ENCODE peak calls at places on chromosomes 16 and 17, in four cellular contexts. One of them, this sample, is unnamed.

GRCh38 chr17:2693561-2694380 is 17.8 kb downstream of the CLUH start:
- DNase-seq in NCI-H510A treated with DMSO at 0.1 percent for 48 hours: no peak
- DNase-seq in Caki2: no peak
- DNase-seq in GM12865: no peak
- DNase-seq in this sample: no peak

GRCh38 chr16:88902744-88903143 is 36.3 kb upstream of the PABPN1L start:
- DNase-seq in NCI-H510A treated with DMSO at 0.1 percent for 48 hours: no peak
- DNase-seq in Caki2: no peak
- DNase-seq in GM12865: no peak
- DNase-seq in this sample: no peak

GRCh38 chr16:9099131-9099625 is 7.7 kb downstream of the HAPSTR1 start:
- DNase-seq in NCI-H510A treated with DMSO at 0.1 percent for 48 hours: no peak
- DNase-seq in Caki2: peak
- DNase-seq in GM12865: peak
- DNase-seq in this sample: peak

GRCh38 chr17:44198721-44199552 is 747 bp downstream of the ATXN7L3 start:
- DNase-seq in NCI-H510A treated with DMSO at 0.1 percent for 48 hours: peak
- DNase-seq in Caki2: no peak
- DNase-seq in GM12865: peak
- DNase-seq in this sample: peak

GRCh38 chr17:5757306-5757907 is 173.1 kb upstream of the NLRP1 start:
- DNase-seq in NCI-H510A treated with DMSO at 0.1 percent for 48 hours: no peak
- DNase-seq in Caki2: peak
- DNase-seq in GM12865: no peak
- DNase-seq in this sample: no peak

GRCh38 chr17:5203178-5203907 is 11.7 kb upstream of the ZNF594 start:
- DNase-seq in NCI-H510A treated with DMSO at 0.1 percent for 48 hours: no peak
- DNase-seq in Caki2: no peak
- DNase-seq in GM12865: no peak
- DNase-seq in this sample: peak

GRCh38 chr17:4972322-4972721 is 4.7 kb upstream of the SPAG7 start:
- DNase-seq in NCI-H510A treated with DMSO at 0.1 percent for 48 hours: no peak
- DNase-seq in Caki2: no peak
- DNase-seq in GM12865: no peak
- DNase-seq in this sample: no peak

GRCh38 chr17:81684442-81684911 is 666 bp downstream of the HGS start:
- DNase-seq in NCI-H510A treated with DMSO at 0.1 percent for 48 hours: no peak
- DNase-seq in Caki2: no peak
- DNase-seq in GM12865: no peak
- DNase-seq in this sample: peak

GRCh38 chr17:79951361-79952264 is 84.1 kb downstream of the TBC1D16 start:
- DNase-seq in NCI-H510A treated with DMSO at 0.1 percent for 48 hours: peak
- DNase-seq in Caki2: no peak
- DNase-seq in GM12865: no peak
- DNase-seq in this sample: no peak

GRCh38 chr17:79466562-79467350 is 144.1 kb downstream of the RBFOX3 start:
- DNase-seq in NCI-H510A treated with DMSO at 0.1 percent for 48 hours: no peak
- DNase-seq in Caki2: no peak
- DNase-seq in GM12865: no peak
- DNase-seq in this sample: no peak

GRCh38 chr17:32551186-32551955 is 64.6 kb downstream of the CDK5R1 start:
- DNase-seq in NCI-H510A treated with DMSO at 0.1 percent for 48 hours: no peak
- DNase-seq in Caki2: no peak
- DNase-seq in GM12865: peak
- DNase-seq in this sample: peak

GRCh38 chr17:45146616-45147101 is 1.6 kb upstream of the HEXIM1 start:
- DNase-seq in NCI-H510A treated with DMSO at 0.1 percent for 48 hours: no peak
- DNase-seq in Caki2: peak
- DNase-seq in GM12865: peak
- DNase-seq in this sample: peak

GRCh38 chr16:23835390-23836077 is at the start of gene PRKCB:
- DNase-seq in NCI-H510A treated with DMSO at 0.1 percent for 48 hours: peak
- DNase-seq in Caki2: peak
- DNase-seq in GM12865: peak
- DNase-seq in this sample: no peak

GRCh38 chr16:19130852-19131808 is 17.4 kb downstream of the ITPRIPL2 start:
- DNase-seq in NCI-H510A treated with DMSO at 0.1 percent for 48 hours: peak
- DNase-seq in Caki2: no peak
- DNase-seq in GM12865: peak
- DNase-seq in this sample: peak

GRCh38 chr17:32335647-32336046 is 6.3 kb downstream of the C17orf75 start:
- DNase-seq in NCI-H510A treated with DMSO at 0.1 percent for 48 hours: no peak
- DNase-seq in Caki2: no peak
- DNase-seq in GM12865: no peak
- DNase-seq in this sample: peak

GRCh38 chr17:58338907-58339774 is 10.5 kb upstream of the TSPOAP1 start:
- DNase-seq in NCI-H510A treated with DMSO at 0.1 percent for 48 hours: no peak
- DNase-seq in Caki2: no peak
- DNase-seq in GM12865: peak
- DNase-seq in this sample: peak

GRCh38 chr16:4937782-4938682 is 1.1 kb upstream of the PPL start:
- DNase-seq in NCI-H510A treated with DMSO at 0.1 percent for 48 hours: peak
- DNase-seq in Caki2: no peak
- DNase-seq in GM12865: no peak
- DNase-seq in this sample: no peak

GRCh38 chr17:50219345-50219744 is 17.9 kb upstream of the COL1A1 start:
- DNase-seq in NCI-H510A treated with DMSO at 0.1 percent for 48 hours: no peak
- DNase-seq in Caki2: peak
- DNase-seq in GM12865: no peak
- DNase-seq in this sample: peak

GRCh38 chr17:38815576-38816193 is 9.4 kb downstream of the CWC25 start:
- DNase-seq in NCI-H510A treated with DMSO at 0.1 percent for 48 hours: no peak
- DNase-seq in Caki2: peak
- DNase-seq in GM12865: peak
- DNase-seq in this sample: peak

GRCh38 chr17:78276098-78276497 is 44.7 kb downstream of the TMEM235 start:
- DNase-seq in NCI-H510A treated with DMSO at 0.1 percent for 48 hours: no peak
- DNase-seq in Caki2: no peak
- DNase-seq in GM12865: peak
- DNase-seq in this sample: no peak

GRCh38 chr16:11474617-11475291 is 112.0 kb downstream of the LITAF start:
- DNase-seq in NCI-H510A treated with DMSO at 0.1 percent for 48 hours: no peak
- DNase-seq in Caki2: no peak
- DNase-seq in GM12865: no peak
- DNase-seq in this sample: no peak

GRCh38 chr17:45429338-45430005 is 3.2 kb downstream of the ARHGAP27 start:
- DNase-seq in NCI-H510A treated with DMSO at 0.1 percent for 48 hours: no peak
- DNase-seq in Caki2: no peak
- DNase-seq in GM12865: no peak
- DNase-seq in this sample: no peak

GRCh38 chr16:16178455-16179162 is 44.7 kb downstream of the ABCC6 start:
- DNase-seq in NCI-H510A treated with DMSO at 0.1 percent for 48 hours: no peak
- DNase-seq in Caki2: no peak
- DNase-seq in GM12865: no peak
- DNase-seq in this sample: no peak

GRCh38 chr17:38510424-38511125 is 82.3 kb downstream of the ARHGAP23 start:
- DNase-seq in NCI-H510A treated with DMSO at 0.1 percent for 48 hours: no peak
- DNase-seq in Caki2: peak
- DNase-seq in GM12865: no peak
- DNase-seq in this sample: no peak

GRCh38 chr17:78214016-78214705 is at the start of gene BIRC5:
- DNase-seq in NCI-H510A treated with DMSO at 0.1 percent for 48 hours: peak
- DNase-seq in Caki2: peak
- DNase-seq in GM12865: peak
- DNase-seq in this sample: peak

GRCh38 chr17:21058098-21058893 is 15.5 kb upstream of the USP22 start:
- DNase-seq in NCI-H510A treated with DMSO at 0.1 percent for 48 hours: no peak
- DNase-seq in Caki2: no peak
- DNase-seq in GM12865: no peak
- DNase-seq in this sample: peak

GRCh38 chr17:82806645-82807044 is 33.2 kb downstream of the ZNF750 start:
- DNase-seq in NCI-H510A treated with DMSO at 0.1 percent for 48 hours: no peak
- DNase-seq in Caki2: no peak
- DNase-seq in GM12865: no peak
- DNase-seq in this sample: no peak

GRCh38 chr16:53713403-53714013 is 9.6 kb downstream of the FTO start:
- DNase-seq in NCI-H510A treated with DMSO at 0.1 percent for 48 hours: no peak
- DNase-seq in Caki2: no peak
- DNase-seq in GM12865: no peak
- DNase-seq in this sample: no peak

GRCh38 chr17:692116-692515 is 22.5 kb downstream of the VPS53 start:
- DNase-seq in NCI-H510A treated with DMSO at 0.1 percent for 48 hours: no peak
- DNase-seq in Caki2: peak
- DNase-seq in GM12865: no peak
- DNase-seq in this sample: peak

GRCh38 chr17:67891481-67892119 is 66.3 kb downstream of the BPTF start:
- DNase-seq in NCI-H510A treated with DMSO at 0.1 percent for 48 hours: peak
- DNase-seq in Caki2: peak
- DNase-seq in GM12865: no peak
- DNase-seq in this sample: peak

GRCh38 chr17:1555618-1556471 is 6.7 kb downstream of the PITPNA start:
- DNase-seq in NCI-H510A treated with DMSO at 0.1 percent for 48 hours: no peak
- DNase-seq in Caki2: no peak
- DNase-seq in GM12865: peak
- DNase-seq in this sample: no peak

GRCh38 chr16:24497405-24497804 is 42.0 kb upstream of the RBBP6 start:
- DNase-seq in NCI-H510A treated with DMSO at 0.1 percent for 48 hours: no peak
- DNase-seq in Caki2: peak
- DNase-seq in GM12865: no peak
- DNase-seq in this sample: peak

GRCh38 chr17:74921045-74921681 is 1.9 kb downstream of the USH1G start:
- DNase-seq in NCI-H510A treated with DMSO at 0.1 percent for 48 hours: no peak
- DNase-seq in Caki2: no peak
- DNase-seq in GM12865: no peak
- DNase-seq in this sample: no peak

GRCh38 chr17:6555331-6556120 is 829 bp downstream of the PITPNM3 start:
- DNase-seq in NCI-H510A treated with DMSO at 0.1 percent for 48 hours: no peak
- DNase-seq in Caki2: no peak
- DNase-seq in GM12865: no peak
- DNase-seq in this sample: peak

GRCh38 chr16:70701596-70701995 is 15.7 kb upstream of the MTSS2 start:
- DNase-seq in NCI-H510A treated with DMSO at 0.1 percent for 48 hours: no peak
- DNase-seq in Caki2: no peak
- DNase-seq in GM12865: no peak
- DNase-seq in this sample: no peak

GRCh38 chr17:43475494-43476089 is 8.2 kb upstream of the DHX8 start:
- DNase-seq in NCI-H510A treated with DMSO at 0.1 percent for 48 hours: no peak
- DNase-seq in Caki2: no peak
- DNase-seq in GM12865: no peak
- DNase-seq in this sample: no peak

GRCh38 chr16:46662123-46662522 is 26.9 kb downstream of the VPS35 start:
- DNase-seq in NCI-H510A treated with DMSO at 0.1 percent for 48 hours: no peak
- DNase-seq in Caki2: no peak
- DNase-seq in GM12865: no peak
- DNase-seq in this sample: no peak

GRCh38 chr16:12896562-12896961 is 4.8 kb upstream of the SHISA9 start:
- DNase-seq in NCI-H510A treated with DMSO at 0.1 percent for 48 hours: no peak
- DNase-seq in Caki2: peak
- DNase-seq in GM12865: peak
- DNase-seq in this sample: peak

GRCh38 chr17:49667854-49668253 is 10.0 kb downstream of the SPOP start:
- DNase-seq in NCI-H510A treated with DMSO at 0.1 percent for 48 hours: no peak
- DNase-seq in Caki2: no peak
- DNase-seq in GM12865: no peak
- DNase-seq in this sample: no peak

This sample was measured in ELR.